ENCODE peak calls at places on chromosomes 4 and X, in nine cellular contexts. Q is AG04450, C is mammary epithelial cell, R is fibroblast of lung, E is right atrium auricular region, S is cardiac muscle cell, D is breast epithelium, G is astrocyte of the cerebellum, F is DND-41. O is an unnamed sample.
A peak's percentile ranks its signal among the peaks of the same experiment; 100 is the strongest.

GRCh38 chrX:109740076-109740809 is 7.2 kb upstream of the ACSL4 start:
- DNase-seq in Q (no peak), G (no peak), D (peak; percentile 33), F (no peak), R (peak; percentile 71), E (no peak), C (peak; percentile 65), S (no peak), O (no peak)

GRCh38 chr4:139184129-139184528 is 7.1 kb upstream of the ELF2 start:
- DNase-seq in S (no peak), G (no peak), D (no peak), C (no peak), R (peak; percentile 80), E (no peak), F (no peak), Q (no peak), O (peak; percentile 38)

GRCh38 chr4:152665691-152666410 is 13.9 kb downstream of the TMEM154 start:
- DNase-seq in C (no peak), G (no peak), F (no peak), Q (no peak), E (no peak), D (no peak), S (no peak), R (no peak), O (no peak)

GRCh38 chr4:185358514-185359433 is 37.0 kb downstream of the LRP2BP start:
- DNase-seq in E (no peak), R (peak; percentile 51), Q (no peak), C (no peak), D (no peak), F (no peak), S (no peak), G (peak; percentile 52), O (no peak)

GRCh38 chr4:152605641-152606304 is 69.9 kb upstream of the FBXW7 start:
- DNase-seq in Q (no peak), C (no peak), S (no peak), R (peak; percentile 51), E (no peak), G (peak; percentile 15), F (no peak), D (no peak), O (no peak)

GRCh38 chrX:5306654-5307121 is 922.0 kb downstream of the NLGN4X start:
- DNase-seq in E (no peak), S (no peak), F (peak; percentile 4), D (no peak), Q (no peak), C (no peak), G (no peak), R (no peak), O (no peak)

GRCh38 chr4:46937493-46937892 is 28.4 kb upstream of the COX7B2 start:
- DNase-seq in E (no peak), F (no peak), D (no peak), Q (no peak), G (no peak), R (peak; percentile 34), S (no peak), C (no peak), O (peak; percentile 10)

GRCh38 chr4:82900016-82900334 is 560 bp upstream of the THAP9 start:
- DNase-seq in C (no peak), S (no peak), E (no peak), Q (no peak), R (no peak), D (no peak), G (no peak), F (no peak), O (peak; percentile 54)

GRCh38 chr4:70657326-70657725 is 9.0 kb downstream of the JCHAIN start:
- DNase-seq in R (no peak), E (no peak), Q (no peak), S (no peak), F (no peak), D (no peak), C (no peak), G (no peak), O (no peak)

GRCh38 chr4:70654605-70655011 is 11.7 kb downstream of the JCHAIN start:
- DNase-seq in Q (no peak), F (no peak), C (no peak), R (peak; percentile 11), G (no peak), S (no peak), E (no peak), D (no peak), O (no peak)

GRCh38 chr4:70651864-70652506 is 14.3 kb downstream of the JCHAIN start:
- DNase-seq in G (no peak), E (no peak), S (peak; percentile 38), Q (no peak), D (no peak), C (peak; percentile 29), F (peak; percentile 70), R (peak; percentile 66), O (peak; percentile 49)
- TF ChIP-seq CTCF in G (peak; percentile 33), E (no peak), S (peak; percentile 46), Q (peak; percentile 54), D (peak; percentile 45), C (peak; percentile 56), F (peak; percentile 84), R (peak; percentile 39), O (peak; percentile 39)

GRCh38 chrX:39513836-39514235 is 583.9 kb downstream of the BCOR start:
- DNase-seq in C (no peak), R (no peak), S (no peak), D (no peak), Q (no peak), E (no peak), F (no peak), G (no peak), O (no peak)

GRCh38 chrX:39519566-39520301 is 578.0 kb downstream of the BCOR start:
- DNase-seq in D (no peak), R (no peak), S (no peak), G (no peak), E (peak; percentile 64), C (no peak), Q (no peak), F (no peak), O (no peak)

GRCh38 chrX:39516399-39516798 is 581.4 kb downstream of the BCOR start:
- DNase-seq in D (no peak), E (no peak), Q (no peak), G (no peak), S (no peak), R (no peak), C (no peak), F (no peak), O (no peak)

GRCh38 chrX:39518451-39519212 is 579.1 kb downstream of the BCOR start:
- DNase-seq in S (peak; percentile 34), C (no peak), D (no peak), F (no peak), R (no peak), G (no peak), Q (no peak), E (no peak), O (no peak)

DNA sequence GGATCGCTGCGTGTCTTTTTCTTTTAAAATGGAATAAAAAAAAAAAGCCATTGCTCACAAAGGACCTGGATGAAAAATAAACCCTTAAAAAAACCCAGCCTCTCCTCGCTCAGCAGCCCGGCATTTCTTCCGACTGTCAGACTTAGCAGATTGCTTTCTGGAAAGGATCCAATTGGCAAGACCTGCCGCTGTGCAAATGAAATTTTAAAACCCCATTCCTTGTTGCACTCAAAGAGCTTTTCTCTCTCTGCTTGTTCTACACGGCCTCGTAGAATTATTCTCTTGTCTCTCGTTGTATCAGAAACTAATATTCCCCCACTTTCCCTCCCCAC is 578.6 kb downstream of the BCOR start:
- DNase-seq in C (no peak), G (peak; percentile 20), E (no peak), D (no peak), R (peak; percentile 56), S (peak; percentile 61), F (no peak), Q (no peak), O (no peak)
- H3K4me3 ChIP-seq in C (no peak overlapping the region), G (no peak overlapping the region), E (no peak overlapping the region), D (no peak overlapping the region), R (no peak overlapping the region), S (no peak overlapping the region), F (no peak overlapping the region), Q (no peak overlapping the region), O (no peak overlapping the region)

DNA sequence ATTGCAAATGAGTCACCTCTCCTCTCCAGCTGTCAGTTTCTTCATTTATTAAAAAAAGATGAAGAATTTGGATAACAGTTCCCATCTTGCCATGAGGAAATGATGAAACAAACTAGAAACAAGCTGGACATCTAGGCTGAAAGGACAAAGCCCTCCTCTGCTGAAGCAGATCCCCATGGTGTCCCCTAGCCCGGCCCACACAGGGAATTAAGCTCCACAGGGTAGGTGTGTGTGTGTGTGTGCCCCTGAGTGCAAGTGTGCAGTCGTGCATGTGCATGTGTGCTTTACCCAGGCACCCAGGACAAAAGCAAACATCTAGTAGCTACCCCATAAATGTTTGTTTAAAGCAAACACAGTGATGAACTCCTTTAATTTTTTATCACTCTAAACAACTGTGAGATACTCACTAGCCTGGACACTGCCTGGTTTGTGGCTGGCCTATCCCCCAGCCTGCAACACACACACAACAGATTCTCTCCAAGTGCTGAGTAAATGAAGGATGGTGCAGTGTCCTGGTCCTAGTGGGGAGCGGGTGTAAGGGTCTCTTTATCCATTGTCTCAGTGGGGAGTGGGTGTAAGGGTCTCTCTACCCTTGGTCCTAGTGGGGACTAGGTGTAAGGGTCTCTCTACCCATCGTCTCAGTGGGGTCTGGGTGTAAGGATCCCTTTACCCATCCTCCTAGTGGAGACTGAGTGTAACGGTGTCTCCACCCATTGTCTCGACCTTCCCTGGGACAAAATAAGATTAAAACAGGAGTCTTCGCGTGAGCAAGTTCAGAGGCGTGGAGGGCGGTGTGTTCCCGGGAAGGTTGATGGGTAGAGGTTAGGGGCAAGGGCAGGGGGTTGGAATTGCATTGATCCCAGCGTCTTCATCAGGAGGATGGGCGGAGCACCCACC is 688 bp upstream of the EVC start:
- DNase-seq in G (no peak), R (peak; percentile 48), E (no peak), F (no peak), Q (no peak), C (peak; percentile 17), S (no peak), D (no peak), O (no peak)
- TF ChIP-seq CTCF in G (peak; percentile 58), R (peak; percentile 47), E (peak; percentile 22), F (no peak), Q (peak; percentile 58), C (peak; percentile 45), S (peak; percentile 53), D (peak; percentile 36), O (no peak)

GRCh38 chrX:150693782-150694574 is 782 bp downstream of the MTMR1 start:
- DNase-seq in D (peak; percentile 87), S (peak; percentile 59), F (peak; percentile 93), G (peak; percentile 15), Q (no peak), E (no peak), C (peak; percentile 95), R (peak; percentile 41), O (peak; percentile 92)

GRCh38 chrX:150690126-150690525 is 3.1 kb upstream of the MTMR1 start:
- DNase-seq in E (no peak), C (peak; percentile 89), F (no peak), R (peak; percentile 94), Q (peak; percentile 54), D (no peak), G (peak; percentile 92), S (no peak), O (no peak)

GRCh38 chrX:150692837-150693781 is at the start of gene MTMR1:
- DNase-seq in R (no peak), D (no peak), E (no peak), C (no peak), Q (no peak), F (peak; percentile 76), S (peak; percentile 55), G (no peak), O (peak; percentile 63)

GRCh38 chrX:150694738-150695410 is 1.7 kb downstream of the MTMR1 start:
- DNase-seq in D (no peak), C (no peak), E (no peak), G (no peak), Q (no peak), R (no peak), S (no peak), F (peak; percentile 51), O (peak; percentile 29)

GRCh38 chrX:150692296-150692695 is 900 bp upstream of the MTMR1 start:
- DNase-seq in S (no peak), E (no peak), R (no peak), F (peak; percentile 49), G (no peak), C (no peak), Q (no peak), D (no peak), O (peak; percentile 15)
- H3K4me3 ChIP-seq in S (peak overlapping the region; percentile 54), E (peak overlapping the region; percentile 48), R (no peak overlapping the region), F (peak overlapping the region; percentile 38), G (no peak overlapping the region), C (no peak overlapping the region), Q (no peak overlapping the region), D (peak overlapping the region; percentile 51), O (peak overlapping the region; percentile 78)